ENCODE peak calls at places on chromosomes 2 and 18, in eight cellular contexts. I is neuronal stem cell, Z is GM23248, B is IMR-90, W is GM23338, T is fibroblast of lung, X is endothelial cell of umbilical vein, Y is mesenchymal stem cell. M is an unnamed sample.

GRCh38 chr18:49275448-49275847 is 185.0 kb downstream of the DYM start:
- DNase-seq in I (no peak), Z (no peak), B (no peak), W (no peak), T (no peak), X (no peak), Y (no peak), M (no peak)

GRCh38 chr2:73436019-73436418 is 50.4 kb downstream of the ALMS1 start:
- DNase-seq in I (no peak), Z (no peak), B (no peak), W (no peak), T (no peak), X (no peak), Y (no peak), M (no peak)

GRCh38 chr2:48332286-48332685 is 197.7 kb upstream of the STON1 start:
- DNase-seq in I (no peak), Z (peak; percentile 53), B (peak; percentile 23), W (no peak), T (no peak), X (peak; percentile 45), Y (no peak), M (no peak)

GRCh38 chr18:34661464-34662087 is 48.5 kb upstream of the DTNA start:
- DNase-seq in I (peak; percentile 61), Z (peak; percentile 62), B (peak; percentile 51), W (peak; percentile 87), T (peak; percentile 25), X (peak; percentile 62), Y (peak; percentile 68), M (peak; percentile 42)

GRCh38 chr2:95761556-95761955 is 169.8 kb downstream of the TRIM43 start:
- DNase-seq in I (no peak), Z (no peak), B (no peak), W (no peak), T (no peak), X (no peak), Y (no peak), M (peak; percentile 30)

GRCh38 chr18:68705119-68705518 is 9.8 kb downstream of the TMX3 start:
- DNase-seq in I (no peak), Z (no peak), B (no peak), W (no peak), T (no peak), X (no peak), Y (no peak), M (no peak)

GRCh38 chr2:232410238-232410900 is 3.7 kb downstream of the ALPG start:
- DNase-seq in I (no peak), Z (no peak), B (no peak), W (no peak), T (no peak), X (peak; percentile 17), Y (no peak), M (peak; percentile 80)

GRCh38 chr2:229634574-229635185 is 79.7 kb downstream of the DNER start:
- DNase-seq in I (peak; percentile 24), Z (no peak), B (no peak), W (peak; percentile 74), T (no peak), X (no peak), Y (no peak), M (no peak)

GRCh38 chr18:8654482-8655451 is 45.5 kb downstream of the RAB12 start:
- DNase-seq in I (no peak), Z (peak; percentile 50), B (peak; percentile 34), W (peak; percentile 36), T (no peak), X (peak; percentile 29), Y (peak; percentile 33), M (peak; percentile 82)

GRCh38 chr18:8990276-8991031 is 112.0 kb upstream of the NDUFV2 start:
- DNase-seq in I (no peak), Z (peak; percentile 59), B (no peak), W (no peak), T (peak; percentile 68), X (no peak), Y (no peak), M (peak; percentile 44)

GRCh38 chr2:45748239-45748638 is 96.8 kb downstream of the PRKCE start:
- DNase-seq in I (no peak), Z (peak; percentile 100), B (peak; percentile 63), W (no peak), T (peak; percentile 11), X (no peak), Y (no peak), M (no peak)

GRCh38 chr18:59715966-59716369 is 18.7 kb upstream of the CCBE1 start:
- DNase-seq in I (no peak), Z (peak; percentile 96), B (peak; percentile 95), W (no peak), T (peak; percentile 98), X (peak; percentile 77), Y (peak; percentile 86), M (peak; percentile 94)

GRCh38 chr18:48072428-48073204 is 142.2 kb upstream of the SMAD2 start:
- DNase-seq in I (no peak), Z (peak; percentile 53), B (no peak), W (peak; percentile 27), T (no peak), X (no peak), Y (no peak), M (no peak)

GRCh38 chr2:62475172-62476011 is 30.6 kb downstream of the TMEM17 start:
- DNase-seq in I (peak; percentile 35), Z (peak; percentile 54), B (no peak), W (peak; percentile 20), T (peak; percentile 60), X (peak; percentile 95), Y (peak; percentile 17), M (no peak)
- H2AFZ ChIP-seq in I (peak overlapping the region; percentile 75), Z (peak overlapping the region; percentile 71), B (peak overlapping the region; percentile 62), W (peak overlapping the region; percentile 86), T (no peak overlapping the region), X (peak overlapping the region; percentile 76), Y (peak overlapping the region; percentile 46), M (peak overlapping the region; percentile 81)

GRCh38 chr2:88097891-88098557 is 29.8 kb downstream of the FABP1 start:
- DNase-seq in I (no peak), Z (no peak), B (no peak), W (no peak), T (no peak), X (no peak), Y (no peak), M (no peak)

GRCh38 chr2:88099798-88100488 is 27.9 kb downstream of the FABP1 start:
- DNase-seq in I (peak; percentile 83), Z (peak; percentile 63), B (peak; percentile 4), W (peak; percentile 97), T (no peak), X (no peak), Y (peak; percentile 22), M (no peak)

GRCh38 chr2:88097192-88097591 is 29.6 kb downstream of the SMYD1 start:
- DNase-seq in I (no peak), Z (no peak), B (no peak), W (no peak), T (no peak), X (no peak), Y (no peak), M (no peak)

GRCh38 chr2:88098558-88098900 is 29.3 kb downstream of the FABP1 start:
- DNase-seq in I (no peak), Z (no peak), B (no peak), W (no peak), T (no peak), X (no peak), Y (no peak), M (no peak)

DNA sequence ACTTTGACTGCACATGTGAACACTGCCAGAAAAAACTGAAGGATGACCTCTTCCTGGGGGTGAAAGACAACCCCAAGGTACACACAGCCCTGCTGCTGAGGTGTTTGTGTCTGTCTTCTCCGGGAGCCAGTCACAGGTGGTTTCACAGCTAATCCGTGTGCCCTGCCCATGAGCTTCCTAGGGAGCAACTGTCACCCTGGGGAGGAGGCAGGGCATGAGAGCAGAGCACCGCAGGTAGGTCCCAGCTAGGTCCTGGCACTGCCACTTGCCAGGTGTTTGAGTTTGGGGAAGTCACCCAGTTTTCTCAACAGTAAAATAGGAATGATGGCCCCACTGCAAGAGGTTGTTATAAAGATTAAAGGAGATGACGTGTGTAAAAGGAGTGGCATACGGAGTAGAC is 29.1 kb downstream of the SMYD1 start:
- DNase-seq in I (no peak), Z (no peak), B (no peak), W (no peak), T (no peak), X (no peak), Y (no peak), M (no peak)
- H3K27me3 ChIP-seq in I (no peaks in the 10 kb centered on the region), Z (peaks cover 9% of the 10 kb centered on the region), B (peaks cover 15% of the 10 kb centered on the region), W (no peaks in the 10 kb centered on the region), T (peaks cover 3% of the 10 kb centered on the region), X (no peaks in the 10 kb centered on the region), Y (peaks cover 16% of the 10 kb centered on the region), M (no peaks in the 10 kb centered on the region)

DNA sequence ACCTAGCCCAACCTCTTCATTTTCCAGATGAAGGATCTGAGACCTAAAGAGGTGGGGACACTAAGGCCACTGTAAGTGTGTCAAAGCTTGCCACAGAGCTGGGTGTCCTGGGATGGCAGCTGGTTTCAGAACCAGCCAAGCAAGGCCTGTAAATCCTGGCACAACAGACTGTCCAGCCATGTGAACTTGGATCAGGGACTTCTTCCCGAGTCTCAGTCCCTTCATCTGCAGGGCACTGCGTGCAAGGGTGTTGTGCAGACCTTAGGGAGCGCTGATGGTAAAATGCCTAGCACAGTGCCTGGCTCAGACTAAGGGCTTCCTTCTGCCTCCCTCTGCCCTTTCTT is 124.8 kb downstream of the INHBB start:
- DNase-seq in I (no peak), Z (peak; percentile 51), B (no peak), W (no peak), T (no peak), X (no peak), Y (no peak), M (peak; percentile 79)
- H2AFZ ChIP-seq in I (no peak overlapping the region), Z (peak overlapping the region; percentile 72), B (peak overlapping the region; percentile 86), W (no peak overlapping the region), T (peak overlapping the region; percentile 75), X (no peak overlapping the region), Y (no peak overlapping the region), M (peak overlapping the region; percentile 82)

GRCh38 chr2:219512524-219513216 is 1.6 kb upstream of the ASIC4 start:
- DNase-seq in I (no peak), Z (no peak), B (no peak), W (peak; percentile 46), T (no peak), X (no peak), Y (no peak), M (no peak)

GRCh38 chr2:219509780-219510511 is 4.3 kb upstream of the ASIC4 start:
- DNase-seq in I (no peak), Z (peak; percentile 79), B (peak; percentile 45), W (peak; percentile 93), T (peak; percentile 51), X (peak; percentile 60), Y (peak; percentile 74), M (peak; percentile 99)

GRCh38 chr2:219511547-219512325 is 2.5 kb upstream of the ASIC4 start:
- DNase-seq in I (no peak), Z (no peak), B (no peak), W (peak; percentile 48), T (no peak), X (no peak), Y (no peak), M (no peak)

GRCh38 chr2:219508933-219509779 is 5.1 kb upstream of the ASIC4 start:
- DNase-seq in I (no peak), Z (peak; percentile 56), B (no peak), W (peak; percentile 54), T (no peak), X (no peak), Y (no peak), M (no peak)

DNA sequence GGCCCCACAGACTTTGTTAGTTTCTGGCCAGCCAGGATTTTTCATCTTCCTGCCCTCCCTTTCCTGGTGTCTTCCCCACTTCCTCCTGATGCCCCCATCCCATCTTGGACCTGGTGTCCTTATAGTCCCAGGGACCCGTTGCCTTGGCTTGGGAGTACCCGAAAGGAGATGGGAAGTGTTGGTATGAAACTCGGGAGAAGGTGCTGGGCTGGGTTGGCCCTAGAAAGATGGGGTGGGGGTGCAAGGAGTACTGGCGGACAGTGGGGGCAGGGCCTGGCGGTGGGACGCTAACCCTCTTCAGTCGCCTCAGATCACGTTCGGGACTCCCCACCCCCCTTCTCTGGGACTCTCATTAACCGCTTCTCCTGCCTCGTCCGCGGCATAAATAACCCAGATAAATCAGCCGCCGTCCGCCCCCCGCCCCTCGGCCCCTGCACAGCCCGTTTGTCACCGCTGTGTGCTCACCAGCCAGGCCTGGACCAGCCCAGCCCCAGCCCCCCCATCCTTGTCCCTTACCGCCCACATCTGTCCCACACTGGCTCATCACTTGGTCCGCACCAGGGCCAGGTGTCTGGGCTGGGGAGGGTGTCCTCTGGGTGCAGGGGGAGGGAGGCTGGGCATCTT is 3.7 kb upstream of the ASIC4 start:
- DNase-seq in I (no peak), Z (no peak), B (no peak), W (peak; percentile 45), T (no peak), X (no peak), Y (no peak), M (no peak)
- H3K27me3 ChIP-seq in I (peaks cover 38% of the 10 kb centered on the region), Z (peaks cover 17% of the 10 kb centered on the region), B (peaks cover 53% of the 10 kb centered on the region), W (peaks cover 52% of the 10 kb centered on the region), T (peaks cover 48% of the 10 kb centered on the region), X (peaks cover 48% of the 10 kb centered on the region), Y (peaks cover 55% of the 10 kb centered on the region), M (peaks cover 43% of the 10 kb centered on the region)

M was measured in osteoblast.